ENCODE peak calls at places on chromosomes 11 and 22, in eight cellular contexts. X, S, M, W, Q, Z, D and H are unnamed samples.

GRCh38 chr11:95577716-95578460 is 211.7 kb downstream of the FAM76B start:
- DNase-seq in X (no peak), S (no peak), M (no peak), W (no peak), Q (no peak), Z (no peak), D (no peak), H (no peak)

GRCh38 chr11:77208535-77208934 is 80.5 kb downstream of the MYO7A start:
- DNase-seq in X (no peak), S (no peak), M (no peak), W (no peak), Q (no peak), Z (no peak), D (no peak), H (no peak)

GRCh38 chr11:79237676-79238075 is 203.2 kb downstream of the TENM4 start:
- DNase-seq in X (no peak), S (no peak), M (no peak), W (no peak), Q (no peak), Z (no peak), D (no peak), H (peak)

GRCh38 chr11:60631939-60632338 is 67.5 kb upstream of the MS4A8 start:
- DNase-seq in X (no peak), S (no peak), M (no peak), W (no peak), Q (no peak), Z (no peak), D (no peak), H (no peak)

GRCh38 chr11:61160487-61161189 is 588 bp downstream of the VPS37C start:
- DNase-seq in X (no peak), S (no peak), M (no peak), W (no peak), Q (no peak), Z (peak), D (no peak), H (no peak)

GRCh38 chr11:72776844-72777754 is 16.7 kb downstream of the STARD10 start:
- DNase-seq in X (no peak), S (no peak), M (no peak), W (peak), Q (no peak), Z (no peak), D (no peak), H (peak)

GRCh38 chr11:27649800-27650199 is 50.5 kb downstream of the BDNF start:
- DNase-seq in X (no peak), S (no peak), M (no peak), W (no peak), Q (no peak), Z (no peak), D (no peak), H (no peak)

GRCh38 chr11:19719960-19720359 is 7.3 kb downstream of the NAV2 start:
- DNase-seq in X (no peak), S (no peak), M (no peak), W (no peak), Q (no peak), Z (no peak), D (no peak), H (no peak)

GRCh38 chr11:617248-617911 is 1.6 kb upstream of the IRF7 start:
- DNase-seq in X (no peak), S (no peak), M (no peak), W (no peak), Q (no peak), Z (no peak), D (no peak), H (no peak)

GRCh38 chr11:6418958-6419611 is at the start of gene APBB1:
- DNase-seq in X (peak), S (no peak), M (peak), W (peak), Q (peak), Z (peak), D (peak), H (peak)

GRCh38 chr11:35337136-35337918 is 82.0 kb downstream of the SLC1A2 start:
- DNase-seq in X (no peak), S (no peak), M (no peak), W (no peak), Q (no peak), Z (no peak), D (no peak), H (peak)

GRCh38 chr11:9577551-9577950 is 4.1 kb downstream of the WEE1 start:
- DNase-seq in X (no peak), S (no peak), M (no peak), W (no peak), Q (no peak), Z (no peak), D (no peak), H (no peak)

GRCh38 chr11:394034-394857 is at the start of gene PKP3:
- DNase-seq in X (no peak), S (no peak), M (peak), W (no peak), Q (no peak), Z (no peak), D (no peak), H (peak)

GRCh38 chr22:44409211-44409648 is 88.8 kb downstream of the RTL6 start:
- DNase-seq in X (no peak), S (no peak), M (no peak), W (no peak), Q (no peak), Z (no peak), D (no peak), H (no peak)

GRCh38 chr11:119509969-119510401 is 87.0 kb upstream of the THY1 start:
- DNase-seq in X (no peak), S (peak), M (no peak), W (peak), Q (no peak), Z (no peak), D (no peak), H (peak)

GRCh38 chr22:20606041-20606783 is 98.8 kb downstream of the MED15 start:
- DNase-seq in X (peak), S (peak), M (peak), W (no peak), Q (peak), Z (peak), D (peak), H (peak)

GRCh38 chr11:35487532-35488078 is 37.8 kb downstream of the PAMR1 start:
- DNase-seq in X (peak), S (no peak), M (no peak), W (no peak), Q (peak), Z (peak), D (peak), H (peak)

GRCh38 chr22:36942561-36942960 is 29.1 kb downstream of the CSF2RB start:
- DNase-seq in X (no peak), S (no peak), M (no peak), W (no peak), Q (no peak), Z (no peak), D (no peak), H (no peak)

GRCh38 chr11:17333799-17334586 is 17.6 kb upstream of the NCR3LG1 start:
- DNase-seq in X (no peak), S (no peak), M (no peak), W (peak), Q (peak), Z (no peak), D (no peak), H (no peak)

GRCh38 chr11:10385696-10386095 is 69.4 kb upstream of the AMPD3 start:
- DNase-seq in X (no peak), S (no peak), M (no peak), W (peak), Q (peak), Z (no peak), D (no peak), H (no peak)

GRCh38 chr11:106553304-106553703 is 465.0 kb downstream of the GUCY1A2 start:
- DNase-seq in X (no peak), S (no peak), M (no peak), W (no peak), Q (no peak), Z (no peak), D (no peak), H (no peak)

GRCh38 chr11:73525611-73526010 is 72.3 kb downstream of the FAM168A start:
- DNase-seq in X (no peak), S (no peak), M (no peak), W (no peak), Q (no peak), Z (no peak), D (no peak), H (no peak)

GRCh38 chr22:24162377-24162927 is 18.8 kb upstream of the SUSD2 start:
- DNase-seq in X (no peak), S (no peak), M (no peak), W (no peak), Q (no peak), Z (no peak), D (peak), H (peak)

GRCh38 chr11:8338138-8338537 is 74.5 kb upstream of the LMO1 start:
- DNase-seq in X (peak), S (no peak), M (no peak), W (peak), Q (peak), Z (peak), D (peak), H (peak)

GRCh38 chr11:74024630-74025029 is 15.7 kb upstream of the UCP3 start:
- DNase-seq in X (no peak), S (peak), M (no peak), W (peak), Q (peak), Z (no peak), D (no peak), H (peak)

GRCh38 chr11:19508166-19508565 is 204.5 kb upstream of the NAV2 start:
- DNase-seq in X (peak), S (no peak), M (no peak), W (no peak), Q (no peak), Z (no peak), D (no peak), H (peak)

GRCh38 chr22:21972293-21972779 is 10.3 kb downstream of the TOP3B start:
- DNase-seq in X (peak), S (no peak), M (no peak), W (no peak), Q (peak), Z (peak), D (no peak), H (peak)

GRCh38 chr22:26367402-26368245 is 61.4 kb upstream of the ASPHD2 start:
- DNase-seq in X (peak), S (peak), M (no peak), W (no peak), Q (peak), Z (peak), D (peak), H (peak)

GRCh38 chr22:39727541-39727940 is 157.0 kb downstream of the CACNA1I start:
- DNase-seq in X (no peak), S (no peak), M (no peak), W (no peak), Q (no peak), Z (no peak), D (no peak), H (no peak)

GRCh38 chr11:36361901-36362391 is 65.9 kb downstream of the PRR5L start:
- DNase-seq in X (no peak), S (no peak), M (no peak), W (no peak), Q (peak), Z (no peak), D (no peak), H (no peak)

GRCh38 chr11:111077938-111078337 is 167.6 kb upstream of the POU2AF2 start:
- DNase-seq in X (no peak), S (no peak), M (no peak), W (no peak), Q (no peak), Z (no peak), D (peak), H (no peak)